ENCODE peak calls at places on chromosomes 5 and 9, in five cellular contexts. X is Calu3, W is T-helper 1 cell, Q is NCI-H1930, Z is HTR-8/SVneo. K is an unnamed sample.

GRCh38 chr9:133731876-133732321 is 6.3 kb downstream of the SARDH start:
- DNase-seq in Q (peak), X (no peak), W (no peak), Z (peak), K (peak)

GRCh38 chr5:94031631-94032030 is 290.2 kb upstream of the POU5F2 start:
- DNase-seq in Q (no peak), W (no peak), X (no peak), Z (no peak), K (no peak)

GRCh38 chr5:171397190-171397589 is 9.5 kb downstream of the NPM1 start:
- DNase-seq in W (no peak), X (no peak), Z (no peak), Q (no peak), K (no peak)

GRCh38 chr9:33472171-33472920 is 1.4 kb downstream of the NOL6 start:
- DNase-seq in Q (no peak), Z (no peak), W (no peak), X (no peak), K (no peak)

GRCh38 chr9:121206516-121207370 is 5.1 kb upstream of the RAB14 start:
- DNase-seq in W (no peak), X (no peak), Z (no peak), Q (no peak), K (no peak)

GRCh38 chr5:80804332-80804731 is 149.5 kb upstream of the DHFR start:
- DNase-seq in X (no peak), Q (no peak), W (no peak), Z (no peak), K (no peak)

GRCh38 chr5:95163079-95163478 is 121.8 kb downstream of the MCTP1 start:
- DNase-seq in Q (no peak), W (no peak), X (peak), Z (no peak), K (no peak)

GRCh38 chr9:7239708-7240107 is 481.9 kb downstream of the KDM4C start:
- DNase-seq in Z (no peak), Q (no peak), W (no peak), X (no peak), K (no peak)

GRCh38 chr5:53246042-53246836 is 136.7 kb upstream of the MOCS2 start:
- DNase-seq in X (no peak), W (no peak), Z (peak), Q (no peak), K (no peak)